ENCODE peak calls at places on chromosomes 2 and 18, in nine cellular contexts. A is stomach; F is thyroid gland; R is CD8-positive, alpha-beta T cell; G is ovary; D is spleen; H is fibroblast of lung; E is RWPE1; N is A549. W is an unnamed sample.

GRCh38 chr2:121649652-121650553 is 641 bp upstream of the CLASP1 start:
- DNase-seq in A (peak; percentile 87), F (peak; percentile 89), R (peak; percentile 71), G (peak; percentile 91), D (peak; percentile 96), H (peak; percentile 99), E (peak; percentile 67), N (peak; percentile 75), W (peak; percentile 91)

GRCh38 chr18:31977270-31977872 is 34.4 kb upstream of the TRAPPC8 start:
- DNase-seq in A (no peak), F (peak; percentile 47), R (no peak), G (no peak), D (no peak), H (peak; percentile 66), E (no peak), N (peak; percentile 10), W (peak; percentile 87)

GRCh38 chr18:11066038-11066437 is 83.3 kb downstream of the PIEZO2 start:
- DNase-seq in A (no peak), F (no peak), R (no peak), G (no peak), D (no peak), H (no peak), E (no peak), N (no peak), W (peak; percentile 66)

GRCh38 chr2:157336137-157336721 is 10.6 kb upstream of the ERMN start:
- DNase-seq in A (peak; percentile 55), F (peak; percentile 33), R (peak; percentile 4), G (no peak), D (no peak), H (peak; percentile 53), E (no peak), N (no peak), W (peak; percentile 69)

GRCh38 chr2:27989149-27989548 is 98.6 kb downstream of the BABAM2 start:
- DNase-seq in A (no peak), F (no peak), R (no peak), G (no peak), D (no peak), H (no peak), E (peak; percentile 29), N (no peak), W (no peak)

GRCh38 chr18:33804258-33804657 is 226.2 kb downstream of the ASXL3 start:
- DNase-seq in A (peak; percentile 40), F (peak; percentile 62), R (no peak), G (no peak), D (no peak), H (peak; percentile 76), E (no peak), N (no peak), W (no peak)

GRCh38 chr2:9745153-9745899 is 97.9 kb upstream of the TAF1B start:
- DNase-seq in A (no peak), F (no peak), R (no peak), G (no peak), D (no peak), H (no peak), E (no peak), N (no peak), W (no peak)

GRCh38 chr18:13302611-13303267 is 84.2 kb downstream of the LDLRAD4 start:
- DNase-seq in A (no peak), F (no peak), R (no peak), G (no peak), D (no peak), H (no peak), E (no peak), N (no peak), W (no peak)

GRCh38 chr2:125330133-125330532 is 1305.0 kb downstream of the CNTNAP5 start:
- DNase-seq in A (no peak), F (no peak), R (no peak), G (no peak), D (no peak), H (no peak), E (no peak), N (no peak), W (no peak)

GRCh38 chr2:174666786-174667369 is 69.3 kb upstream of the WIPF1 start:
- DNase-seq in A (no peak), F (no peak), R (no peak), G (no peak), D (no peak), H (no peak), E (no peak), N (no peak), W (no peak)

GRCh38 chr2:130759906-130760753 is 4.8 kb downstream of the AMER3 start:
- DNase-seq in A (no peak), F (peak; percentile 38), R (no peak), G (no peak), D (no peak), H (no peak), E (peak; percentile 19), N (no peak), W (no peak)

GRCh38 chr2:191103793-191104192 is 47.0 kb downstream of the STAT4 start:
- DNase-seq in A (no peak), F (no peak), R (no peak), G (no peak), D (no peak), H (no peak), E (no peak), N (no peak), W (no peak)

GRCh38 chr2:5693288-5694015 is 1.3 kb downstream of the SOX11 start:
- DNase-seq in A (no peak), F (no peak), R (no peak), G (no peak), D (peak; percentile 73), H (peak; percentile 26), E (no peak), N (no peak), W (peak; percentile 81)

GRCh38 chr18:22604390-22604985 is 186.8 kb upstream of the CTAGE1 start:
- DNase-seq in A (peak; percentile 59), F (peak; percentile 5), R (no peak), G (no peak), D (no peak), H (peak; percentile 19), E (no peak), N (no peak), W (no peak)

GRCh38 chr2:47904903-47905453 is 1.3 kb downstream of the FBXO11 start:
- DNase-seq in A (peak; percentile 26), F (peak; percentile 37), R (peak; percentile 34), G (peak; percentile 67), D (peak; percentile 91), H (no peak), E (peak; percentile 8), N (peak; percentile 17), W (peak; percentile 78)

GRCh38 chr2:160351978-160352377 is 141.6 kb downstream of the RBMS1 start:
- DNase-seq in A (no peak), F (no peak), R (no peak), G (no peak), D (no peak), H (peak; percentile 69), E (peak; percentile 53), N (peak; percentile 7), W (no peak)

GRCh38 chr2:162327134-162327769 is 8.8 kb upstream of the IFIH1 start:
- DNase-seq in A (no peak), F (no peak), R (no peak), G (no peak), D (no peak), H (no peak), E (no peak), N (no peak), W (no peak)

GRCh38 chr2:8571792-8572499 is 109.9 kb upstream of the ID2 start:
- DNase-seq in A (peak; percentile 16), F (no peak), R (no peak), G (no peak), D (no peak), H (no peak), E (no peak), N (no peak), W (peak; percentile 38)
- H3K27ac ChIP-seq in A (no peak overlapping the region), F (no peak overlapping the region), R (no peak overlapping the region), G (no peak overlapping the region), D (no peak overlapping the region), H (no peak overlapping the region), E (no peak overlapping the region), N (peak overlapping the region; percentile 24), W (no peak overlapping the region)

DNA sequence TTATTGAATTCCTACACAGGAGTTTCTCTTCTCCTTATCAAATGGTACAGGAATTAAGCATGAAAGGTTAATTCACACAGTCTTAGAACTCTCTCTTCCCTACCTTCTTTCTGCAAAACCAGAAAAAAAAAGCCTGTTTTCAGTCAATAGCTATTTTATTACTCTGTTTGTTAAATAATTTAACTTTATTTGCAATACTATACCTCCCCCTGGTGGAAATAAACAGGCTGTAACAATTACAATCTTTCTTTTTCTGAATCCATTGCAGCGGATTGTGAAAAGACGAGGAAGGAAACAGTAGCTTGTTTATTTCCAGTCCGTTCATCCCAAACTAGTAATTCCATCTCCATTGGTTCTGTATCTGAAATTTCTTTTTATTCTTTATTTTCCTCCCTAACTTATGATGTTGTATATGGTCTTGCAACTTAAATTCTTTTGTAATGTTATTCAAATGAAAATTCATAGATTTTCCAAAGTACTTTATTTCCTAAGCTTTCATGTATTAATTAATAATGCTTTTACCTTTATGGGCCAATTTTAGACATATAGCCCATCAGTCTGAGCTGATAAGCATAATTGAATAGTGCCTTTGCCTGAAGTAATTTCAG is 165.2 kb downstream of the SH3BP4 start:
- DNase-seq in A (no peak), F (no peak), R (no peak), G (no peak), D (no peak), H (peak; percentile 69), E (peak; percentile 31), N (no peak), W (no peak)
- TF ChIP-seq CTCF in A (peak; percentile 37), F (peak; percentile 52), R (peak; percentile 65), G (peak; percentile 65), D (peak; percentile 73), H (peak; percentile 36), E (peak; percentile 71), N (peak; percentile 90), W (peak; percentile 85)

GRCh38 chr2:85796046-85796548 is 42.3 kb downstream of the ATOH8 start:
- DNase-seq in A (no peak), F (no peak), R (no peak), G (no peak), D (no peak), H (no peak), E (no peak), N (no peak), W (no peak)

GRCh38 chr2:85795331-85796045 is 41.7 kb downstream of the ATOH8 start:
- DNase-seq in A (no peak), F (no peak), R (no peak), G (no peak), D (peak; percentile 56), H (no peak), E (no peak), N (no peak), W (no peak)

GRCh38 chr2:85793584-85793983 is 39.8 kb downstream of the ATOH8 start:
- DNase-seq in A (no peak), F (no peak), R (no peak), G (no peak), D (no peak), H (no peak), E (no peak), N (no peak), W (no peak)

GRCh38 chr2:85794038-85794441 is 40.2 kb downstream of the ATOH8 start:
- DNase-seq in A (no peak), F (no peak), R (no peak), G (no peak), D (no peak), H (no peak), E (no peak), N (no peak), W (no peak)

GRCh38 chr2:85794491-85795121 is 40.8 kb downstream of the ATOH8 start:
- DNase-seq in A (no peak), F (peak; percentile 51), R (no peak), G (peak; percentile 79), D (peak; percentile 57), H (no peak), E (no peak), N (no peak), W (no peak)
- H3K27ac ChIP-seq in A (no peak overlapping the region), F (peak overlapping the region; percentile 89), R (no peak overlapping the region), G (peak overlapping the region; percentile 27), D (peak overlapping the region; percentile 5), H (no peak overlapping the region), E (peak overlapping the region; percentile 25), N (peak overlapping the region; percentile 62), W (no peak overlapping the region)

GRCh38 chr2:212193066-212193465 is 345.5 kb downstream of the ERBB4 start:
- DNase-seq in A (no peak), F (no peak), R (no peak), G (no peak), D (no peak), H (no peak), E (no peak), N (no peak), W (no peak)
- TF ChIP-seq CTCF in A (no peak), F (no peak), R (no peak), G (no peak), D (no peak), H (no peak), E (no peak), N (no peak), W (no peak)

W was measured in endodermal cell.